ENCODE peak calls at places on chromosome X, in four cellular contexts. D is WERI-Rb-1, O is ovary, F is tibial artery. P is an unnamed sample. For H3K27me3, the result is how much of the 10 kb centered on the place peaks cover.

GRCh38 chrX:118346258-118347094 is 570 bp downstream of the WDR44 start:
- DNase-seq in D (peak), O (peak), F (peak), P (peak)

GRCh38 chrX:79366888-79367749 is at the start of gene ITM2A:
- DNase-seq in D (no peak), O (peak), F (peak), P (peak)

GRCh38 chrX:86171366-86171765 is 23.1 kb downstream of the DACH2 start:
- DNase-seq in D (peak), O (no peak), F (no peak), P (no peak)

GRCh38 chrX:65630771-65631170 is 36.7 kb upstream of the MSN start:
- DNase-seq in D (no peak), O (no peak), F (no peak), P (no peak)

GRCh38 chrX:124529786-124530185 is 183.4 kb downstream of the SH2D1A start:
- DNase-seq in D (no peak), O (no peak), F (no peak), P (no peak)

GRCh38 chrX:72395252-72395651 is 89.5 kb upstream of the CITED1 start:
- DNase-seq in D (no peak), O (no peak), F (no peak), P (no peak)

GRCh38 chrX:138745215-138745614 is 33.7 kb upstream of the FGF13 start:
- DNase-seq in D (peak), O (no peak), F (no peak), P (peak)

GRCh38 chrX:76420237-76420636 is 7.3 kb upstream of the MAGEE1 start:
- DNase-seq in D (no peak), O (no peak), F (no peak), P (no peak)

GRCh38 chrX:133415276-133416105 is at the start of gene GPC4:
- DNase-seq in D (no peak), O (peak), F (peak), P (no peak)

GRCh38 chrX:49041683-49042529 is 1.3 kb downstream of the TFE3 start:
- DNase-seq in D (peak), O (no peak), F (peak), P (no peak)

GRCh38 chrX:24093746-24094145 is 39.0 kb downstream of the EIF2S3 start:
- DNase-seq in D (no peak), O (no peak), F (no peak), P (no peak)

GRCh38 chrX:10177620-10178019 is 20.8 kb downstream of the CLCN4 start:
- DNase-seq in D (no peak), O (no peak), F (no peak), P (no peak)

GRCh38 chrX:9899640-9900075 is 67.5 kb upstream of the CLDN34 start:
- DNase-seq in D (peak), O (peak), F (no peak), P (peak)

GRCh38 chrX:32137525-32137924 is 1065.7 kb upstream of the FTHL17 start:
- DNase-seq in D (no peak), O (no peak), F (no peak), P (no peak)

GRCh38 chrX:141989802-141990201 is 86.1 kb downstream of the MAGEC1 start:
- DNase-seq in D (no peak), O (no peak), F (peak), P (no peak)

GRCh38 chrX:16603822-16604221 is 46.1 kb upstream of the S100G start:
- DNase-seq in D (no peak), O (no peak), F (no peak), P (no peak)

GRCh38 chrX:56788229-56788628 is 59.2 kb downstream of the NBDY start:
- DNase-seq in D (peak), O (peak), F (no peak), P (peak)
- TF ChIP-seq CTCF in D (peak), O (no peak), F (no peak), P (peak)

DNA sequence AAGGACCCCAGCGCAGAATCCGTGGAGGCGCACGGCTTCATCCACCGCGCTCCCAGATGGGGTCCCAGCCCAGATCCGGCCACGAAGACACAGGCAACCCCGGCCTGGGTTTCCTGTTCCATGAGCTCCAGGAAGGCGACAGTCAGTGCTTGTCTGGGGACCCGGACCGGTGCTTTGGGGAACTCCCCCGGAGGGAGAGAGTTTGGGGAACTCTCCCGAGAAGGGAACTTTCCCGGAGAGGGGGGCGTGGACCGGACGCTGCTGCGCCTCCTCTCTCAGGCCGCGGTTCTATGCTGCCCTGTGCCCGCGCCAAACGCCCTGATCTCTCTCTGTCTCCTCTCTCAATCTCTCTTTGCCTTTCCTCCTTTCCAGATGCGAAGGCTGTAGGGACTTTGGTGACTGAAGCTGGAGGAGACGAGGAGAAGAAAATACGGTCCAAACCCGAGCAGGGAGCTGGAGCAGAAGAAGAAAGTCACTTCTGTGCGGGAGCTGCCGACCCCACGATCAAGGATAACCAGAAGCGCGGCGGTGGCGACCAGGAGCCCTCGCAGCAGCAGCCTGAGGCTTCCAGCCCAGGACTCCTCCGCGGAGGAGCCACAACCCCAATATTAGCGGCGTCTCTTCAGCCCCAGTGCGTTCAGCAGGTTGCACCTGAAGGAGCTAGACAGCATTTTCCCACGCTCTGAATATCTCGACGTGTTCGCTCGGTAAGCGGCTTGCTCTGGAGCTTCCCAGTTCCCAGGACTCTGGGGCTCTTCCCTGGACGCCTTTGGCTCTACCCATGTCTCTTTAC is 47.6 kb upstream of the NKAP start:
- DNase-seq in D (peak), O (no peak), F (no peak), P (no peak)
- H3K27me3 ChIP-seq in D (under half), O (under half), F (under half), P (under half)

DNA sequence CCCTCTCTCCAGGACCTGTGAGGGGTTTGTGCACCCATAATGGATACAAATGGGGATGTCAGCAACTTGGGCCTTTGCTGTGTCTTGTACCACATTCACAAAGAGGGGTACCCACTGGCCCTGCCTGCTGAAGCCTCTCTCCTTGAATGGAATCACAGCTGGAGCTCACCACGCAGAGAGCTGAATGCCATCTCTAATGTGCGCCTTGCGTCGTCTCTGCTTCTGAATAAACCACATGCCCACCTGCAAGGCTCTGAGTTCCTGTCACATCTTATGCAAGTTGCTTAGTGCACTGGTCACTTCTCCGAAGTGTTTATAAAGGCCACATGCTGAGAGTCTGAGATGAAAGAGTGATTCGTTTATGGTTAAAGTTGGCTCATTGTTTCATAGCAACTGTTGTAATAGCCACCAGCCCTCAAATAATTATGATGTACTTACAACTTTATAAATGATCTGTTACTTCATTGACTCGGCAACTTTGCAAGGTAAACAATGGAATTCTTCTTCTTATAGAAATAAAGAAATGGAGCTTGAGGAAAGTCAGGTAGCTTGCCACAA is 6.2 kb upstream of the PUDP start:
- DNase-seq in D (no peak), O (no peak), F (no peak), P (no peak)
- H3K27ac ChIP-seq in D (no peak), O (no peak), F (no peak), P (no peak)

DNA sequence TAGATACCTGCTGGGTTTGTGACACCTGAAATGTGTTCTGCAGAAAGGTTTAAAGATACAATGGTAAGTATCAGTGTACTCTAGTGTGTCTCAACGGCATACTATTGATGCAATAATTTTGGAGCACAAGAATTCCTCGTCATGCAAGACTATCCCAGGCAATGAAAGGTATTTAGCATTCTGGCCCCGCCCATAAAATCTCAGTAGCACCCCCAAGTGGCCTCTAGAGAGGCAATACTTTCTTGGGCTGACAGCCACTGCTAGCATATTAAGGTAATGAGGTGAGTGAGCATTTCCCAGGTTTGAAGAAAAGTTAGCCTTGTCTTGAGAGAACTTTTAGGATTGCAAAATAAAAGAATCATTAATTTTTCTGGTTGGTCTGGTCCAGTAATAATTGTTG is 24.0 kb downstream of the TAB3 start:
- DNase-seq in D (peak), O (no peak), F (no peak), P (no peak)
- TF ChIP-seq CTCF in D (no peak), O (no peak), F (no peak), P (no peak)

DNA sequence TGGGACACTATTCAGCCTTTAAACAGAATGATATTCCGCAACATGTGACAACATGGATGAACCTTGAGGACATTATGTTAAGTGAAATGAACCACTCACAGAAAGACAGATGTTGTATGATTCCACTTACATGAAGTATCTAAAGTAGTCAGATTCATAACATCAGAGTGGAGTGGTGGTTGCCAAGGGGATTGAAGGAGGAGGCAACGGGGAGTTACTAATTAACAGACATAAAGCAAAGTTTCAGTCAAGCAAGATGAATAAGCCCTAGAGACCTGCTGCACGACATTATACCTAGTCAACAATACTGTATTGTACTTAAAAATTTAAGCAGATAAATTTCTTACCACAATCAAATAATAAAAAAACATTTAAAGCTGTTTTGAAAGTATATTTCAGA is 105.0 kb upstream of the NR0B1 start:
- DNase-seq in D (no peak), O (no peak), F (no peak), P (no peak)
- H3K27me3 ChIP-seq in D (under half), O (under half), F (under half), P (half or more)

DNA sequence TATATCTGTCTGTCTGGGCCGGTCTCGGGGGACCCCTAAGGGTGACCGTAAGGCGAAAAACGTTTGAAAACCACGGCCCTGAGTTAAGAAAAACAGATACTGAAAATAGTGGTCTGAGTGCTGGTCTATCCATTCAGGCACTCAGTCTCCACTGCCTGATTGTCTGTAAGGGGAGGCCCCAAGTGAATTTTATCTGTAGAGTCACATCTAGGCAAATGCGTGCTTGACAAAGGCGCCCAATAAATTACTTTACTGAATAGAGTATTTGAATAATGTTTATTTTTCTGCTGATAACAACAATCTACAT is 461 bp downstream of the HNRNPH2 start:
- DNase-seq in D (no peak), O (no peak), F (no peak), P (no peak)
- H3K27ac ChIP-seq in D (peak), O (peak), F (peak), P (peak)

DNA sequence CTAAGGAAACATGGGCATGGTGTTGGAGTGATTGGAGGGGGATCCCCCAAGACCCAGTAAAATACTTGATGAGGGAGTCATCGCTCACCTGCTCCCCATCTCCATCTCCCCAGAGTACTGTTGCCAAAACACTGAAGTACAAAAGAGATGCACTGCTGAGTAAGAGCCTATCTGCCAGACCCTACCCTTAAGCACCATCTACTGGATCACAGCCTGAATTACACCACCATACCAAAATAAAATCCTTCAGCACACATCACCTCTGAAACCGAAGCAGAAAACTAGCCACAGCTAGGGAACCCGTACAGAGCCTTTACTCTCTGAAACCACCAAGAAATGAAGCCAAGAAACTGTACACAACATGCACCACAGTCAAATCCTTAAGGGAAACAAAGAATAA is 466.3 kb upstream of the ACTRT1 start:
- DNase-seq in D (peak), O (no peak), F (no peak), P (no peak)
- TF ChIP-seq CTCF in D (peak), O (no peak), F (no peak), P (no peak)

DNA sequence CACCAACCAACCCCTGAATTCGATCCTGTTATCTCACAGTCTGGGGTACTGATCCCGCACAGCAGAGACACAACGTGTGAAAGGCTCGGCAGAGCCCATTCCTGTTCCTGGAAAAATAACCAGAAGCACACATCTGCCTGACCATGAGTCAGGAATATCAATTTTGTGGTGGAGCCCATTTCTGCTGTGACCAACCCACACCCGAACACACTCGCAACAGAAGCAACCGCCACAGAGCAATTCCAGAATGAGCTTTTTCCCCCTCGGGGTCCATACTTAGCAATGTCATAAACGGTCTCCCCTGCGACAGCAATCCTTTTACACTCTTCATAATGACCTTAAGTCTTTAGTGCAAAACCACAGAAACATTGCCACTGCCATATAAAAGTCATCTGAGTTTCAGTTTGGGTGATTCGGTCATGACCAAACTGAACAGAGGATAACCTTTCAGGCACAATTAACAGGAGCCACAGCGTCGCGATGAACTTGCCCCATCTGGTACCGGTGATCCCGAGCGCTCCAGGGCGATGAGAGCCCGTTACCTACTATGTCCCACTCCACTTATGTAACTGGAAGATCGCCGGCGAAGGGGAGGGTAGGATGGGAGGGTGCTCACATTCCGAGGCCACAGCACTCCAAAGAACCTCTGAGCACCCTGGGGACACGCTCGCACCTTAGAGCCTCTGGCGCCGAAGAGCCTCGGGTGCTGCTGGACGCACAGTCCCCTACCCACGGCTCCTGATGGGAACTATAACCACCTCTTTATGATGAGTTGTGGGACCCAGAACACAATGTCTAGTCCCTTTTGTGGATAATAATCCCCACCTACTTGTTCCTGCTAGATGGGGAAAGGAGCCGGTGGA is 1.1 kb downstream of the MECP2 start:
- DNase-seq in D (peak), O (peak), F (peak), P (no peak)
- H3K27me3 ChIP-seq in D (under half), O (under half), F (under half), P (under half)

P was measured in dorsolateral prefrontal cortex.